ENCODE peak calls at places on chromosome 15, in ten cellular contexts. A, S, H, V, E, L, Y, Q, G and J are unnamed samples.
A peak's percentile ranks its signal among the peaks of the same experiment; 100 is the strongest.

GRCh38 chr15:63970723-63971426 is 75.4 kb downstream of the DAPK2 start:
- DNase-seq in A (no peak), S (no peak), H (no peak), V (no peak), E (no peak), L (no peak), Y (no peak), Q (no peak), G (no peak), J (no peak)

GRCh38 chr15:62770752-62771151 is 271.8 kb upstream of the TPM1 start:
- DNase-seq in A (no peak), S (no peak), H (peak; percentile 69), V (peak; percentile 54), E (no peak), L (no peak), Y (peak; percentile 94), Q (peak; percentile 69), G (no peak), J (peak; percentile 74)

GRCh38 chr15:31457631-31458526 is 131.2 kb downstream of the KLF13 start:
- DNase-seq in A (no peak), S (no peak), H (no peak), V (peak; percentile 59), E (no peak), L (no peak), Y (peak; percentile 44), Q (no peak), G (peak; percentile 7), J (peak; percentile 72)

GRCh38 chr15:45869034-45869668 is 234.3 kb downstream of the SQOR start:
- DNase-seq in A (no peak), S (no peak), H (no peak), V (no peak), E (no peak), L (no peak), Y (no peak), Q (no peak), G (no peak), J (no peak)

GRCh38 chr15:91789136-91789535 is 64.4 kb upstream of the SLCO3A1 start:
- DNase-seq in A (no peak), S (no peak), H (no peak), V (no peak), E (no peak), L (no peak), Y (no peak), Q (no peak), G (no peak), J (no peak)

GRCh38 chr15:36598529-36599177 is 19.2 kb downstream of the CDIN1 start:
- DNase-seq in A (no peak), S (no peak), H (no peak), V (no peak), E (no peak), L (no peak), Y (peak; percentile 61), Q (no peak), G (no peak), J (no peak)

GRCh38 chr15:72706266-72706665 is 20.3 kb downstream of the BBS4 start:
- DNase-seq in A (no peak), S (no peak), H (no peak), V (no peak), E (no peak), L (no peak), Y (peak; percentile 59), Q (no peak), G (no peak), J (no peak)

GRCh38 chr15:74870496-74871213 is 2.5 kb downstream of the SCAMP2 start:
- DNase-seq in A (no peak), S (no peak), H (no peak), V (no peak), E (no peak), L (no peak), Y (no peak), Q (no peak), G (no peak), J (peak; percentile 48)

GRCh38 chr15:45777781-45778180 is 143.0 kb downstream of the SQOR start:
- DNase-seq in A (no peak), S (no peak), H (no peak), V (no peak), E (no peak), L (no peak), Y (no peak), Q (no peak), G (no peak), J (no peak)

GRCh38 chr15:52499506-52499905 is 29.2 kb downstream of the MYO5A start:
- DNase-seq in A (no peak), S (no peak), H (no peak), V (no peak), E (no peak), L (no peak), Y (no peak), Q (no peak), G (no peak), J (no peak)

DNA sequence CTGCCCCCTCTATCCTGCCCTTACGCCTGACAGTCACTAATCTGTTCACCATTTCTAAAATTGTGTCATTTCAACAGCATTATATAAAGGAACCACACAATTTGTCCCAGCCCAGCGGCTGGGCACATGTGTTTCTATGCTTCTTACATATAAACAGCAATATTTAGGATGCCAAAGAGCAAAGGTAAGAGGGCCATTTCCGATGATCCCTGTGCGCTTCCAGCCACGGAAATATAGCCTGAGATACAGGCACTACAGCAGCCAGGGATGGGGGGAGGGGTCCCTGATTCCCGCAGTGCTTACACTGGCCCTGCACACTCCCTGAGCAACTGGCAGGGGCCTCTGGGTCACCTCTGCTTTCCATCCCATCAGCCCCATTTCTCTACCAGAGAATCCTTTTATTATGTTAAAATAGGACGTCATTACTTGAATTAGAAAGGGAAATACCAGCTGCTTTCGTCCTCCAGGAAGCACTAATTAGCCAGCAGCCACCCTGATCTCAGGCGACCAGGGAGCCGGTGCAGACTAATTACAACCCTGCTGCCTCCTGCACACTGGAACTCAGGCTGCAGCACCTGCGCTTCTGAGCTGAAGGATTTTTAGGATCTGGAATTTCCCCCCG is 372.1 kb upstream of the ATP10A start:
- DNase-seq in A (no peak), S (no peak), H (no peak), V (no peak), E (no peak), L (no peak), Y (no peak), Q (no peak), G (no peak), J (no peak)
- H3K27ac ChIP-seq in A (no peak overlapping the region), S (no peak overlapping the region), H (no peak overlapping the region), V (no peak overlapping the region), E (no peak overlapping the region), L (no peak overlapping the region), Y (no peak overlapping the region), Q (no peak overlapping the region), G (no peak overlapping the region), J (no peak overlapping the region)

GRCh38 chr15:71186971-71187960 is 72.0 kb downstream of the THSD4 start:
- DNase-seq in A (no peak), S (no peak), H (no peak), V (no peak), E (no peak), L (peak; percentile 34), Y (no peak), Q (no peak), G (no peak), J (no peak)
- H3K27ac ChIP-seq in A (no peak overlapping the region), S (no peak overlapping the region), H (no peak overlapping the region), V (no peak overlapping the region), E (no peak overlapping the region), L (no peak overlapping the region), Y (no peak overlapping the region), Q (no peak overlapping the region), G (no peak overlapping the region), J (no peak overlapping the region)

GRCh38 chr15:65214010-65214409 is 2.7 kb upstream of the CILP start:
- DNase-seq in A (no peak), S (no peak), H (no peak), V (no peak), E (no peak), L (no peak), Y (no peak), Q (no peak), G (no peak), J (no peak)

GRCh38 chr15:65211157-65211982 is at the start of gene CILP:
- DNase-seq in A (peak; percentile 54), S (peak; percentile 74), H (peak; percentile 16), V (peak; percentile 27), E (no peak), L (no peak), Y (peak; percentile 59), Q (no peak), G (peak; percentile 57), J (no peak)

GRCh38 chr15:65209701-65210643 is 1.3 kb downstream of the CILP start:
- DNase-seq in A (no peak), S (no peak), H (peak; percentile 44), V (no peak), E (no peak), L (no peak), Y (no peak), Q (no peak), G (no peak), J (no peak)

GRCh38 chr15:65213241-65213640 is 2.0 kb upstream of the CILP start:
- DNase-seq in A (no peak), S (no peak), H (no peak), V (no peak), E (no peak), L (no peak), Y (no peak), Q (no peak), G (no peak), J (no peak)

DNA sequence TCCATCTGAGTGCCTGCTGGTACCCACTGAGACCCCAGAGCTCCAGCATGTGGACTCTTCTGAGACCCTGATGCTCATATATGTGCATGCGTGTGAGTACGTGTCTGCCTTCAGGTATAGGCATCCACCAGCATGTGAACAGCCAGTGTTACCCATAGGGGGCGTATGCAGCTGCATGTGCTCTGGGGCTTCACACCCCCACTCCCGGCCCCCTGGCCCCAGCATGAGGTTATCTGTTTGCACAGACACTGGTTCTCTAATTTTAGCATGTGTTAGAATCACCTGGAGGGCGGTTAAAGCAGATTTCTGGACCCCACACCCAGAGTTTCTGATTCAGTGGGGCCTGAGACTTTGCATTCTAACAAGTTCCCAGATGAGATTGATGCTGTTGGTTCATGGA is 824 bp upstream of the CILP start:
- DNase-seq in A (no peak), S (no peak), H (no peak), V (no peak), E (peak; percentile 94), L (no peak), Y (no peak), Q (no peak), G (no peak), J (no peak)
- H3K27ac ChIP-seq in A (no peak overlapping the region), S (no peak overlapping the region), H (no peak overlapping the region), V (no peak overlapping the region), E (no peak overlapping the region), L (peak overlapping the region; percentile 43), Y (peak overlapping the region; percentile 19), Q (no peak overlapping the region), G (peak overlapping the region; percentile 70), J (no peak overlapping the region)

DNA sequence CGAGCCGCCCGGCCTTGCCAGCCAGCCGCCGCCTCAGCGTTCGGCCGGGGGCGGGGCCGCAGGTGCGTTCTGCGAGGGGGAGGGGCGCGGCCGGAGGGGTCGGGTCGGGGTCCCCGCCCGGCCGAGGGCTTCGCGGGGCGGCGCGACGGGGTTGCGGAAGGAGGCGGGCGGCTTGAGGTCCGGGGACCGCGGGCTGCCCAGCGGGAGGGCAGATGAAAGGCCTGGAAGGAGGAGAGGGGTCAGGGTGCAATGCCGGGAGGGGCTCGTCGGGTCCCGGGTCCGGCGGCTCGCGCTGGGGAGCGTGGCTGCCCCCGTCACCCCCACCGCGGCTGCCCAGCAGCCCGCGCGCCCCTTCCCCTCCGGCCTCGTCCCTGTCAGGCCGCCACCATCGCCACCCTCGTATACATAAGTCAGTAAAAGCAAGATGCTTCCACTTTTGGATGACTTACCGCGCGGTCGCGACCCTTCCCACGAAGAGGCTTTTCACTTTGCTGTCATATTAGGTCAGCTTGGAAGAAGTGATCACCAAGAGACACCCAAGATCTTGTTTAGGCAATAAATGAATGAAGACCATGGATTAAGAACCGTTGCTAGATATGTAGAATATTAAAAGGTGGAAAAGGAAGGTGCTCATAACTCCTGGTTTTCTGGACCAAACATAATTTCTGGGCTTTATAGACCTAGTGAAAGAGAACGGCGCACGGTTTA is 649 bp upstream of the ANP32A start:
- DNase-seq in A (no peak), S (no peak), H (no peak), V (no peak), E (peak; percentile 82), L (no peak), Y (no peak), Q (no peak), G (no peak), J (no peak)
- H3K27ac ChIP-seq in A (peak overlapping the region; percentile 99), S (peak overlapping the region; percentile 61), H (peak overlapping the region; percentile 84), V (no peak overlapping the region), E (peak overlapping the region; percentile 99), L (peak overlapping the region; percentile 98), Y (peak overlapping the region; percentile 22), Q (peak overlapping the region; percentile 85), G (peak overlapping the region; percentile 99), J (peak overlapping the region; percentile 93)